ENCODE peak calls at places on chromosomes 3 and 15, in four cellular contexts. O, P, G and E are unnamed samples.

GRCh38 chr3:174342941-174343431 is 516.1 kb upstream of the NAALADL2 start:
- DNase-seq in P (peak; percentile 55), O (no peak), G (no peak), E (no peak)

GRCh38 chr3:29540544-29540943 is 259.7 kb downstream of the RBMS3 start:
- DNase-seq in P (no peak), O (no peak), G (no peak), E (no peak)

GRCh38 chr15:83203543-83203942 is 4.1 kb downstream of the HDGFL3 start:
- DNase-seq in P (no peak), G (no peak), O (no peak), E (no peak)

GRCh38 chr3:113231391-113231790 is 20.0 kb downstream of the BOC start:
- DNase-seq in O (no peak), G (no peak), P (peak; percentile 43), E (no peak)

GRCh38 chr15:45458746-45459403 is 63.7 kb downstream of the SLC30A4 start:
- DNase-seq in O (peak; percentile 31), G (peak; percentile 78), P (peak; percentile 67), E (peak; percentile 69)

GRCh38 chr15:47949815-47950214 is 171.0 kb upstream of the SLC24A5 start:
- DNase-seq in G (no peak), O (no peak), P (no peak), E (no peak)

GRCh38 chr3:129238945-129239705 is 10.3 kb upstream of the COPG1 start:
- DNase-seq in G (no peak), O (no peak), P (peak; percentile 87), E (no peak)

GRCh38 chr3:42732196-42732828 is 29.7 kb upstream of the HHATL start:
- DNase-seq in P (no peak), O (no peak), G (peak; percentile 55), E (no peak)

GRCh38 chr3:8324727-8325126 is 176.9 kb upstream of the LMCD1 start:
- DNase-seq in P (peak; percentile 50), O (no peak), G (no peak), E (peak; percentile 43)

GRCh38 chr15:89130194-89130593 is 41.9 kb downstream of the ABHD2 start:
- DNase-seq in O (no peak), G (no peak), P (no peak), E (no peak)

GRCh38 chr15:79090487-79091203 is at the start of gene RASGRF1:
- DNase-seq in O (peak; percentile 26), G (peak; percentile 33), P (no peak), E (no peak)

GRCh38 chr3:36501568-36502075 is 121.3 kb downstream of the STAC start:
- DNase-seq in G (no peak), P (no peak), O (no peak), E (no peak)

GRCh38 chr3:59684766-59685165 is 634.9 kb upstream of the CFAP20DC start:
- DNase-seq in P (no peak), G (no peak), O (no peak), E (no peak)

GRCh38 chr15:52163321-52164190 is 27.6 kb downstream of the GNB5 start:
- DNase-seq in O (no peak), P (no peak), G (no peak), E (no peak)

GRCh38 chr3:19103510-19103909 is 44.8 kb upstream of the KCNH8 start:
- DNase-seq in O (no peak), P (no peak), G (no peak), E (no peak)

GRCh38 chr3:42655331-42655888 is 1.9 kb downstream of the ZBTB47 start:
- DNase-seq in G (peak; percentile 80), O (no peak), P (no peak), E (no peak)

GRCh38 chr3:188824596-188824995 is 347.2 kb upstream of the TPRG1 start:
- DNase-seq in G (no peak), P (no peak), O (no peak), E (no peak)

GRCh38 chr15:56805466-56806146 is 72.3 kb upstream of the ZNF280D start:
- DNase-seq in G (no peak), O (no peak), P (peak; percentile 91), E (no peak)

GRCh38 chr15:92009162-92009561 is 155.7 kb downstream of the SLCO3A1 start:
- DNase-seq in G (no peak), O (no peak), P (no peak), E (no peak)

GRCh38 chr3:15933439-15934144 is 135.8 kb upstream of the ANKRD28 start:
- DNase-seq in G (no peak), P (peak; percentile 50), O (no peak), E (no peak)

GRCh38 chr3:74617786-74618185 is 3.3 kb upstream of the CNTN3 start:
- DNase-seq in G (no peak), P (no peak), O (no peak), E (no peak)

GRCh38 chr3:182305881-182306665 is 487.2 kb upstream of the ATP11B start:
- DNase-seq in G (no peak), O (no peak), P (no peak), E (no peak)

GRCh38 chr15:69841046-69841828 is 256.5 kb downstream of the TLE3 start:
- DNase-seq in G (no peak), O (peak; percentile 11), P (no peak), E (no peak)

GRCh38 chr3:188154758-188155574 is 1.0 kb downstream of the LPP start:
- DNase-seq in O (no peak), P (peak; percentile 50), G (no peak), E (no peak)

GRCh38 chr3:188187055-188187454 is 33.1 kb downstream of the LPP start:
- DNase-seq in O (no peak), P (no peak), G (no peak), E (no peak)

GRCh38 chr3:111582114-111582461 is 13.1 kb downstream of the ZBED2 start:
- DNase-seq in P (peak; percentile 83), O (no peak), G (no peak), E (no peak)

GRCh38 chr3:186283651-186284445 is 78.2 kb downstream of the DGKG start:
- DNase-seq in O (no peak), G (no peak), P (no peak), E (no peak)

GRCh38 chr15:20340931-20341661 is 200.5 kb downstream of the GOLGA6L6 start:
- DNase-seq in P (no peak), O (no peak), G (peak; percentile 87), E (no peak)

GRCh38 chr3:47162695-47163022 is 1.3 kb downstream of the SETD2 start:
- DNase-seq in P (no peak), G (no peak), O (no peak), E (no peak)

GRCh38 chr15:93942140-93942808 is 289.1 kb upstream of the MCTP2 start:
- DNase-seq in P (no peak), O (peak; percentile 55), G (no peak), E (peak; percentile 15)

GRCh38 chr15:66292261-66293084 is 895 bp upstream of the DIS3L start:
- DNase-seq in P (no peak), G (no peak), O (peak; percentile 65), E (no peak)

GRCh38 chr3:149792485-149793270 is at the start of gene ANKUB1:
- DNase-seq in G (no peak), O (peak; percentile 93), P (no peak), E (peak; percentile 89)